ENCODE peak calls at places on chromosomes 4 and X, in six cellular contexts. N is stomach; K is fibroblast of lung; A is breast epithelium; Y is transverse colon; M is effector memory CD4-positive, alpha-beta T cell. X is an unnamed sample. For H3K4me1 and H3K36me3, the result is how much of the 10 kb centered on the place peaks cover.

GRCh38 chrX:70878925-70879324 is 29.6 kb downstream of the TEX11 start:
- DNase-seq in N (no peak), K (no peak), A (no peak), Y (no peak), M (no peak), X (no peak)

GRCh38 chrX:134932528-134933217 is 58.1 kb upstream of the SMIM10 start:
- DNase-seq in N (no peak), K (peak), A (no peak), Y (no peak), M (no peak), X (no peak)

GRCh38 chr4:105765690-105766407 is 57.3 kb downstream of the GSTCD start:
- DNase-seq in N (no peak), K (peak), A (no peak), Y (no peak), M (no peak), X (peak)

GRCh38 chr4:48046059-48046458 is 29.5 kb downstream of the NIPAL1 start:
- DNase-seq in N (peak), K (no peak), A (no peak), Y (no peak), M (no peak), X (no peak)

GRCh38 chr4:153152453-153153338 is 51.5 kb upstream of the TRIM2 start:
- DNase-seq in N (peak), K (peak), A (no peak), Y (peak), M (peak), X (peak)

GRCh38 chr4:78704981-78705757 is 71.0 kb upstream of the BMP2K start:
- DNase-seq in N (no peak), K (peak), A (no peak), Y (no peak), M (no peak), X (peak)

GRCh38 chrX:71053217-71053621 is 14.9 kb downstream of the SNX12 start:
- DNase-seq in N (no peak), K (peak), A (no peak), Y (no peak), M (peak), X (peak)

GRCh38 chr4:95506264-95506663 is 42.5 kb downstream of the UNC5C start:
- DNase-seq in N (no peak), K (peak), A (no peak), Y (no peak), M (no peak), X (no peak)

GRCh38 chr4:109067509-109068205 is 234.8 kb downstream of the COL25A1 start:
- DNase-seq in N (no peak), K (peak), A (no peak), Y (no peak), M (no peak), X (peak)

GRCh38 chr4:1198070-1198844 is 25.9 kb upstream of the SPON2 start:
- DNase-seq in N (peak), K (no peak), A (no peak), Y (peak), M (no peak), X (no peak)

GRCh38 chrX:12978205-12979010 is 3.5 kb downstream of the TMSB4X start:
- DNase-seq in N (peak), K (peak), A (no peak), Y (peak), M (peak), X (peak)

DNA sequence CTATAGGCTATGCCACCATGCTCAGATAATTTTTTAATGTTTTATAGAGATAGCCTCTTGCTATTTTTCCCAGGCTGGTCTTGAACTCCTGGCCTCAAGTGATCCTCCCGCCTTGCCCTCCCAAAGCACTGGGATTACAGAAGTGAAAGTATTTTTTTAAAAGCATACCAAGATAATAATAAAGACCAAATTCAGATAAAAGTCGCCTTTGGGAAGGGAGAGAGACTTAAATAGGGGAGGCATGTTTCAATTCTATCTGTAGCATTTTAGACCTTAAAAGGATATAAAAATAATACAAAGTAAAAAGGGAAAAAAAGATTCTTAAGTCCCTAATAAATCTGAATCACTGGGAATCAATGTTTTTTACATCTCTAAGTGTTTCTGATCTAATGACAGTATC is 108.9 kb downstream of the AFAP1 start:
- DNase-seq in N (no peak), K (no peak), A (no peak), Y (no peak), M (no peak), X (no peak)
- H3K4me1 ChIP-seq in N (under half), K (under half), A (under half), Y (under half), M (under half), X (under half)

DNA sequence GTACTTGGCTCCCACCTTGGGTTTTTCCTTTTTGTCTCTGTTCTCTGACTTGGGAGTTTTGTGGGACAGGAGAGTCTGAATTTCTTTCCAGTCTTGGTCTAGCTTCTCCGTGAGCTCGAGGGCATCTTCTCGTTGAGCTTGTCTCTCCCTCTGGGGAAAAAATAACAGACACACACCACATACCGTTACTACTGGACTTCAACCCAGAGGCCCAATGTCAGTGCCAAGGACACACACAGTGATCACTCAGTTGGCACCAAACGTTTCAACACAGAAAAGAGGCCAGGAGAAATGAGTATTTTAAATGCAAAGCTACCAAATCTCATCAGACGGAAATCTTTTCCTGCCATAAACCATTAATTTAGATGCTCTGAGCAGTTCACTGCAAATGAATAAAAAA is 9.7 kb downstream of the NOP14 start:
- DNase-seq in N (no peak), K (no peak), A (no peak), Y (no peak), M (no peak), X (no peak)
- H3K36me3 ChIP-seq in N (half or more), K (under half), A (under half), Y (half or more), M (half or more), X (under half)

GRCh38 chr4:139647952-139648351 is 17.7 kb upstream of the MGST2 start:
- DNase-seq in N (no peak), K (no peak), A (no peak), Y (no peak), M (no peak), X (no peak)

GRCh38 chr4:139647184-139647583 is 18.4 kb upstream of the MGST2 start:
- DNase-seq in N (no peak), K (no peak), A (no peak), Y (no peak), M (no peak), X (no peak)

GRCh38 chr4:139642364-139642763 is 23.3 kb upstream of the MGST2 start:
- DNase-seq in N (no peak), K (peak), A (no peak), Y (no peak), M (no peak), X (no peak)

GRCh38 chr4:139643042-139643895 is 22.4 kb upstream of the MGST2 start:
- DNase-seq in N (no peak), K (no peak), A (no peak), Y (no peak), M (no peak), X (no peak)

GRCh38 chr4:139645458-139645857 is 20.2 kb upstream of the MGST2 start:
- DNase-seq in N (peak), K (no peak), A (no peak), Y (no peak), M (no peak), X (no peak)
- H3K4me1 ChIP-seq in N (under half), K (under half), A (under half), Y (under half), M (under half), X (under half)

GRCh38 chr4:82861529-82861928 is 29.4 kb downstream of the SEC31A start:
- DNase-seq in N (no peak), K (no peak), A (no peak), Y (no peak), M (no peak), X (no peak)

GRCh38 chr4:82864336-82865001 is 26.5 kb downstream of the SEC31A start:
- DNase-seq in N (no peak), K (no peak), A (no peak), Y (no peak), M (no peak), X (no peak)

GRCh38 chr4:82868572-82868971 is 22.4 kb downstream of the SEC31A start:
- DNase-seq in N (no peak), K (no peak), A (no peak), Y (no peak), M (no peak), X (no peak)

GRCh38 chr4:82865592-82865991 is 25.4 kb downstream of the SEC31A start:
- DNase-seq in N (no peak), K (peak), A (no peak), Y (no peak), M (no peak), X (peak)

GRCh38 chr4:82866706-82867385 is 24.1 kb downstream of the SEC31A start:
- DNase-seq in N (no peak), K (no peak), A (no peak), Y (no peak), M (no peak), X (no peak)
- H3K36me3 ChIP-seq in N (half or more), K (under half), A (under half), Y (half or more), M (under half), X (under half)

GRCh38 chr4:110305455-110305854 is 107.0 kb upstream of the ELOVL6 start:
- DNase-seq in N (no peak), K (no peak), A (no peak), Y (no peak), M (no peak), X (no peak)
- H3K4me1 ChIP-seq in N (under half), K (under half), A (under half), Y (under half), M (under half), X (under half)